ENCODE peak calls at places on chromosomes 1 and 21, in nine cellular contexts. Z, O, S, R, C, E, M, J and N are unnamed samples.

GRCh38 chr21:26840206-26840605 is 5.0 kb downstream of the ADAMTS1 start:
- DNase-seq in S (no peak), R (no peak), M (no peak), J (no peak), C (peak; percentile 32), E (no peak), O (no peak), Z (no peak), N (no peak)

GRCh38 chr1:230636575-230637163 is 5.6 kb upstream of the COG2 start:
- DNase-seq in R (no peak), M (no peak), O (no peak), C (no peak), E (no peak), S (no peak), Z (no peak), J (no peak), N (no peak)

GRCh38 chr1:61842863-61843514 is 100.7 kb downstream of the PATJ start:
- DNase-seq in Z (no peak), C (peak; percentile 26), S (no peak), M (peak; percentile 26), E (peak; percentile 11), R (no peak), J (no peak), O (no peak), N (no peak)

GRCh38 chr1:65170511-65171142 is 22.6 kb downstream of the AK4 start:
- DNase-seq in R (peak; percentile 14), O (no peak), S (peak; percentile 42), C (peak; percentile 77), E (no peak), M (no peak), Z (no peak), J (no peak), N (no peak)

GRCh38 chr21:44931137-44931500 is 8.7 kb upstream of the SLX9 start:
- DNase-seq in C (peak; percentile 72), J (no peak), R (no peak), Z (peak; percentile 26), O (no peak), E (no peak), M (peak; percentile 97), S (no peak), N (no peak)

GRCh38 chr1:6441586-6441985 is 17.0 kb downstream of the ESPN start:
- DNase-seq in Z (no peak), R (no peak), M (no peak), S (no peak), J (no peak), C (no peak), E (no peak), O (no peak), N (no peak)

GRCh38 chr1:112723511-112723839 is 8.3 kb upstream of the PPM1J start:
- DNase-seq in R (no peak), Z (no peak), C (no peak), O (no peak), J (no peak), M (no peak), S (no peak), E (no peak), N (no peak)

GRCh38 chr21:45986316-45987051 is 4.9 kb downstream of the COL6A1 start:
- DNase-seq in M (no peak), J (no peak), R (no peak), O (peak; percentile 8), E (no peak), C (no peak), Z (no peak), S (no peak), N (no peak)

GRCh38 chr1:70990460-70991253 is 57.0 kb downstream of the PTGER3 start:
- DNase-seq in S (no peak), R (no peak), J (no peak), O (no peak), E (no peak), C (no peak), Z (no peak), M (no peak), N (no peak)

GRCh38 chr1:184954232-184954995 is 19.9 kb downstream of the NIBAN1 start:
- DNase-seq in M (no peak), J (no peak), Z (no peak), R (no peak), C (peak; percentile 28), O (no peak), E (no peak), S (no peak), N (no peak)

GRCh38 chr1:36222481-36223372 is 1.5 kb upstream of the THRAP3 start:
- DNase-seq in R (no peak), Z (peak; percentile 6), E (no peak), S (peak; percentile 22), M (no peak), J (no peak), C (no peak), O (no peak), N (no peak)

GRCh38 chr1:45643978-45644377 is 20.1 kb upstream of the CCDC17 start:
- DNase-seq in E (no peak), Z (no peak), O (no peak), C (no peak), J (no peak), S (no peak), M (no peak), R (no peak), N (no peak)

GRCh38 chr1:86149591-86149990 is 7.0 kb downstream of the COL24A1 start:
- DNase-seq in Z (no peak), S (no peak), O (no peak), M (no peak), J (no peak), E (no peak), R (no peak), C (no peak), N (no peak)

GRCh38 chr1:86151427-86151826 is 5.1 kb downstream of the COL24A1 start:
- DNase-seq in R (no peak), E (no peak), O (no peak), S (peak; percentile 82), C (peak; percentile 35), M (no peak), J (no peak), Z (no peak), N (no peak)

GRCh38 chr1:86150553-86151055 is 6.0 kb downstream of the COL24A1 start:
- DNase-seq in M (no peak), O (no peak), C (peak; percentile 34), S (peak; percentile 53), Z (no peak), R (no peak), J (no peak), E (no peak), N (no peak)

GRCh38 chr1:86146566-86146965 is 10.0 kb downstream of the COL24A1 start:
- DNase-seq in S (no peak), O (no peak), M (no peak), C (no peak), J (no peak), E (no peak), Z (no peak), R (no peak), N (no peak)
- TF ChIP-seq CTCF in S (no peak), O (no peak), M (peak; percentile 36), C (no peak), J (peak; percentile 15), E (no peak), Z (no peak), R (no peak), N (no peak)

GRCh38 chr1:106189780-106190179 is 866.7 kb upstream of the PRMT6 start:
- DNase-seq in O (no peak), M (peak; percentile 14), C (no peak), S (no peak), J (no peak), Z (no peak), E (no peak), R (no peak), N (no peak)

DNA sequence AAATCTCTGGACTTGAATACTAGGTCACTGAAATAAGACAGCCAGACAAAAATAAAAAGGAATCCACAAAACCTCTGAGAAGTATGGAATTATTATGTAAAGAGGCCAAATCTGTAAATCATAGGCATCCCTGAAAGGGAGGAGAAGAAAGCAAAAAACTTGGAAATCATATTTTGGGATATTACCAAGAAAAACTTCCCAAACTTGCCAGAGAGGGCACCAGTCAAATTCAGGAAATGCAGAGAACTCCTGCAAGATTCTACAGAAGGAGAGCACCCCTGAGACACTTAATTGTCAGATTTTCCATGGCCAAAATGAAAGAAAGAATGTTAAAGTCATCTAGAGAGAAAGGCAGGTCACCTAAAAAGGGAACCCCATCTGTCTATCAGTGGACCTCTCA is 862.3 kb upstream of the PRMT6 start:
- DNase-seq in E (no peak), R (no peak), Z (no peak), M (no peak), S (no peak), J (no peak), C (no peak), O (no peak), N (no peak)
- TF ChIP-seq CTCF in E (no peak), R (no peak), Z (no peak), M (peak; percentile 21), S (no peak), J (no peak), C (no peak), O (no peak), N (no peak)

GRCh38 chr1:161782886-161783285 is 16.8 kb downstream of the ATF6 start:
- DNase-seq in E (no peak), C (no peak), J (no peak), R (no peak), S (no peak), M (no peak), O (no peak), Z (no peak), N (no peak)

GRCh38 chr1:161790587-161791317 is 24.6 kb downstream of the ATF6 start:
- DNase-seq in J (no peak), O (no peak), S (no peak), E (no peak), M (no peak), R (no peak), Z (no peak), C (no peak), N (no peak)

GRCh38 chr1:161791889-161792655 is 26.0 kb downstream of the ATF6 start:
- DNase-seq in R (no peak), Z (no peak), O (no peak), S (peak; percentile 35), M (no peak), E (no peak), C (peak; percentile 13), J (no peak), N (no peak)

GRCh38 chr1:161784963-161785362 is 18.8 kb downstream of the ATF6 start:
- DNase-seq in S (no peak), O (no peak), E (no peak), R (no peak), Z (no peak), C (no peak), J (no peak), M (no peak), N (no peak)

DNA sequence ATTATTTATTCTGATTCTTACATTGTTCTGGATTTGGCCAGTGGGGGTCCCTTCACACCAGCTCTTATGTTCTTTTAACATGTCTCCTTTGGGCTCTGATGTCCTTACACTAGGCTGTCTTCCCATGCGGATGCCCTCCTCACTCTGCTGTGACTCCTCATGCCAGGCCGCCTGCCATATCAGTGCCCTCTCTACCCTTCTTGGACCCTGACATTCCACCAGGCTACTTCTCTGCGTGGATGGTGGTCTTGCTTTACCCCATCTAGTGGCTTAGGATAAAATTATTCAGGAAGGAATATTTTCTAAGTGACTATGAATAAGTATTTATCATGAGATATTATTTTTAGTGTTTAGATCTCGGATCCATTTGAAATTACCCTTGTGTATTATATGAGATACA is 21.2 kb downstream of the ATF6 start:
- DNase-seq in C (no peak), O (no peak), R (no peak), E (no peak), S (no peak), Z (no peak), M (peak; percentile 7), J (no peak), N (no peak)
- TF ChIP-seq CTCF in C (no peak), O (no peak), R (no peak), E (peak; percentile 52), S (peak; percentile 10), Z (no peak), M (peak; percentile 47), J (no peak), N (no peak)

GRCh38 chr1:157115429-157115838 is 15.8 kb upstream of the ETV3L start:
- DNase-seq in M (no peak), Z (no peak), C (no peak), E (no peak), S (no peak), O (no peak), R (no peak), J (no peak), N (no peak)
- TF ChIP-seq CTCF in M (no peak), Z (no peak), C (no peak), E (no peak), S (no peak), O (no peak), R (no peak), J (no peak), N (no peak)